ENCODE peak calls at places on chromosomes 7 and 10, in four cellular contexts. E is Panc1; H is right cardiac atrium; B is CD4-positive, CD25-positive, alpha-beta regulatory T cell. F is an unnamed sample.

GRCh38 chr10:12697741-12698140 is 303.8 kb downstream of the CCDC3 start:
- ATAC-seq in E (no peak), H (peak; percentile 77), B (no peak), F (peak; percentile 44)

GRCh38 chr7:112334366-112334765 is 115.9 kb upstream of the IFRD1 start:
- ATAC-seq in E (no peak), H (no peak), B (no peak), F (no peak)

GRCh38 chr7:140674899-140675701 is 2.4 kb downstream of the ADCK2 start:
- ATAC-seq in E (peak; percentile 46), H (peak; percentile 52), B (no peak), F (peak; percentile 57)

GRCh38 chr7:130273081-130273699 is 6.5 kb downstream of the CPA2 start:
- ATAC-seq in E (no peak), H (no peak), B (no peak), F (no peak)

GRCh38 chr10:43212043-43212721 is 54.7 kb downstream of the RASGEF1A start:
- ATAC-seq in E (no peak), H (peak; percentile 37), B (no peak), F (peak; percentile 22)

GRCh38 chr10:124306922-124307371 is 111.8 kb downstream of the OAT start:
- ATAC-seq in E (no peak), H (peak; percentile 61), B (peak; percentile 16), F (peak; percentile 66)

GRCh38 chr10:133224076-133224475 is 5.9 kb upstream of the UTF1 start:
- ATAC-seq in E (no peak), H (no peak), B (no peak), F (no peak)

GRCh38 chr10:31581741-31582323 is 262.8 kb downstream of the ZEB1 start:
- ATAC-seq in E (no peak), H (no peak), B (no peak), F (no peak)

GRCh38 chr10:89645742-89646172 is 715 bp upstream of the PANK1 start:
- ATAC-seq in E (no peak), H (peak; percentile 1), B (no peak), F (no peak)

F was measured in gastroesophageal sphincter.